ENCODE peak calls at places on chromosomes 11 and 22, in four cellular contexts. T, J, D and R are unnamed samples.

GRCh38 chr22:23233084-23233501 is 52.8 kb downstream of the BCR start:
- DNase-seq in J (peak; percentile 41), T (no peak), D (peak; percentile 42), R (peak; percentile 54)

GRCh38 chr11:112634551-112634950 is 326.7 kb upstream of the NCAM1 start:
- DNase-seq in D (peak; percentile 9), T (no peak), J (no peak), R (peak; percentile 18)

GRCh38 chr11:70568504-70569172 is 170.3 kb downstream of the CTTN start:
- DNase-seq in D (peak; percentile 75), J (peak; percentile 54), T (peak; percentile 33), R (peak; percentile 74)

GRCh38 chr11:133714471-133715375 is 130.6 kb downstream of the SPATA19 start:
- DNase-seq in D (no peak), T (no peak), J (no peak), R (no peak)

GRCh38 chr22:24051568-24051967 is 40.5 kb downstream of the CABIN1 start:
- DNase-seq in T (no peak), D (peak; percentile 93), J (no peak), R (no peak)

GRCh38 chr11:29432719-29433325 is 584.0 kb downstream of the KCNA4 start:
- DNase-seq in J (no peak), D (peak; percentile 43), T (no peak), R (peak; percentile 49)

GRCh38 chr11:96426356-96427103 is 36.7 kb downstream of the JRKL start:
- DNase-seq in T (no peak), J (peak; percentile 39), D (peak; percentile 66), R (peak; percentile 71)

GRCh38 chr22:28981818-28982499 is 79.7 kb downstream of the C22orf31 start:
- DNase-seq in D (no peak), J (no peak), T (no peak), R (no peak)

GRCh38 chr22:38956551-38956950 is 858 bp upstream of the APOBEC3A start:
- DNase-seq in J (no peak), T (no peak), D (no peak), R (no peak)

GRCh38 chr11:50333861-50334260 is 301.2 kb downstream of the OR4C45 start:
- DNase-seq in J (no peak), D (no peak), T (no peak), R (no peak)

GRCh38 chr11:74321487-74322188 is 10.2 kb upstream of the P4HA3 start:
- DNase-seq in T (no peak), D (peak; percentile 81), J (peak; percentile 69), R (peak; percentile 70)

GRCh38 chr11:128522943-128523518 is 64.3 kb downstream of the ETS1 start:
- DNase-seq in D (peak; percentile 57), J (no peak), T (no peak), R (no peak)

GRCh38 chr11:8776209-8776608 is 93.6 kb downstream of the RPL27A start:
- DNase-seq in D (no peak), T (no peak), J (no peak), R (no peak)

GRCh38 chr11:94597896-94598295 is 30.7 kb downstream of the PIWIL4 start:
- DNase-seq in T (no peak), J (peak; percentile 4), D (no peak), R (peak; percentile 16)

GRCh38 chr22:40122792-40123191 is 54.9 kb upstream of the TNRC6B start:
- DNase-seq in T (no peak), J (no peak), D (no peak), R (peak; percentile 28)
- TF ChIP-seq EZH2 in T (no peak), J (no peak), D (no peak), R (no peak)

DNA sequence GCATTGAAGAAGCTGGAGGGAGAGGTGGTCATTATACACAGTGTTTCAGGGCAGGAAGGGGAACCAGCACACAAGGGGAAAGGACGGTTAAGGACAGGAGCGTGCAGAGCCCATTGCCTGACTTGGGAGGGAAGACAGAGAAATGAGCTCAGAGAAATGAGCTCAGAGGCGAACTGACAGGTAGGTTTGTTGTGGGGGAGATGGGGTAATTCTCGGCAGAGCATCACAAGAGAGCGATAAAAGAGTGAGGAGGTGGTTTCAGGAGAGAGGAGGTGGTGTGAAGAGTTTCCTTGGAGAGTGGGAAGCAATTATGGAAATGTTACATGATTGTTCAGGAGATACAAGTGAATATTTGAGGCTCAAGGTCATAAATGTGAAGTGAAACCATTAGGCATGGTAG is 61.0 kb downstream of the MRGPRX1 start:
- DNase-seq in J (no peak), T (no peak), D (no peak), R (no peak)
- H3K27me3 ChIP-seq in J (no peaks in the 10 kb centered on the region), T (no peaks in the 10 kb centered on the region), D (no peaks in the 10 kb centered on the region), R (no peaks in the 10 kb centered on the region)

GRCh38 chr22:45978275-45978713 is 1.3 kb upstream of the WNT7B start:
- DNase-seq in D (no peak), T (no peak), J (no peak), R (no peak)
- TF ChIP-seq EZH2 in D (peak; percentile 60), T (peak; percentile 52), J (no peak), R (peak; percentile 84)

GRCh38 chr11:64639885-64640284 is 48.9 kb downstream of the SLC22A12 start:
- DNase-seq in T (no peak), D (no peak), J (no peak), R (no peak)

GRCh38 chr11:64637346-64638016 is 46.5 kb downstream of the SLC22A12 start:
- DNase-seq in T (no peak), D (peak; percentile 36), J (no peak), R (no peak)

GRCh38 chr11:64641596-64642417 is 50.8 kb downstream of the SLC22A12 start:
- DNase-seq in T (no peak), D (no peak), J (no peak), R (no peak)

GRCh38 chr11:64638829-64639228 is 47.8 kb downstream of the SLC22A12 start:
- DNase-seq in D (no peak), T (no peak), J (no peak), R (no peak)

DNA sequence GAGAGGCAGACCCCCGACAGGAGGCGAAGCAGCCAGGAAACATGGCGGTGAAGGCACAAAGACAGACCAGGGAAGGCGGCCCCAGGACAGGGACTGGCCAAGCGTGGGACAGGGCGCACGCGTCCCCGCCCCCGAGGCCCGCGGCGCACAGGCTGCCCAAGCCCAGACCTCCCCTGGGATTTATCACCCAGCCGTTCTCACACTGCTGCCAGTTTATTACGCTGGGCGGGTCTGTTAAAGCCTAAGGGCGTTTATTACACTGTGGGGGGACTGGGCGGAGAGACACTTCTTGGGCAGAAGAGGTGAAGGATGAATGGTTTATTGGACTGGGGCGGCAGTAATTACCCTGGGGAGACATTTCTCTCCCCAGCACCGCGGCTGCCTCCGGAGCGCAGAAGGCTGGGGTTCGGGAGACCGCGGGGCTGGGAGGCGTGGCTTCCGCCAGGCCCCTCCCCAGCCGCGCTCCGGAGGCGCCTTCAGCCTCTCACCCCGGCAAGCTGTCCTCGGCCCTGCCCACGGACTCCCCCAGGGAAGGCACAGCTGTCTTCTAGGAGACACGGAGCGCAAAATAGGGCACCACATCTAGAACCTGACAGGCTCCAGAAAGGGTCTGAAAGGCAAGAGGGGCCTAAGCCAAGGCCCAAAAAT is 47.1 kb downstream of the SLC22A12 start:
- DNase-seq in T (no peak), J (no peak), D (peak; percentile 18), R (peak; percentile 61)
- H3K27me3 ChIP-seq in T (peaks cover 62% of the 10 kb centered on the region), J (peaks cover 29% of the 10 kb centered on the region), D (peaks cover 43% of the 10 kb centered on the region), R (peaks cover 61% of the 10 kb centered on the region)